ENCODE peak calls at places on chromosomes 3 and 15, in nine cellular contexts. M is WTC11, Y is foreskin fibroblast, P is bronchial epithelial cell, N is pancreas, K is IMR-90, J is SK-N-SH, C is HFFc6, W is fibroblast of mammary gland. Q is an unnamed sample.

GRCh38 chr3:21665444-21665843 is 85.6 kb downstream of the ZNF385D start:
- DNase-seq in Y (no peak), J (no peak), C (no peak), N (no peak), P (peak; percentile 50), K (no peak), W (no peak), M (peak; percentile 10), Q (no peak)

GRCh38 chr3:47012342-47013230 is 33.1 kb downstream of the NBEAL2 start:
- DNase-seq in N (no peak), W (no peak), J (no peak), K (no peak), M (no peak), P (no peak), C (no peak), Y (no peak), Q (no peak)

GRCh38 chr3:63383040-63383439 is 104.9 kb downstream of the SYNPR start:
- DNase-seq in P (no peak), N (no peak), C (no peak), J (no peak), W (no peak), K (no peak), Y (no peak), M (no peak), Q (no peak)

GRCh38 chr3:168117059-168117458 is 21.3 kb upstream of the GOLIM4 start:
- DNase-seq in P (peak; percentile 87), W (no peak), N (no peak), K (peak; percentile 62), C (no peak), M (no peak), J (no peak), Y (peak; percentile 32), Q (no peak)

GRCh38 chr3:64411101-64411500 is 185.8 kb upstream of the PRICKLE2 start:
- DNase-seq in C (no peak), P (no peak), M (no peak), Y (no peak), W (no peak), K (no peak), N (no peak), J (no peak), Q (no peak)

GRCh38 chr15:33547876-33548275 is 237.1 kb downstream of the RYR3 start:
- DNase-seq in K (peak; percentile 55), P (peak; percentile 52), Y (peak; percentile 14), C (peak; percentile 19), W (peak; percentile 51), N (no peak), M (peak; percentile 87), J (no peak), Q (no peak)

GRCh38 chr15:84734794-84735479 is 13.5 kb upstream of the ZNF592 start:
- DNase-seq in Y (no peak), K (peak; percentile 63), M (peak; percentile 78), N (peak; percentile 44), C (no peak), J (no peak), W (no peak), P (peak; percentile 80), Q (no peak)

GRCh38 chr15:77352932-77353331 is 67.0 kb downstream of the PEAK1 start:
- DNase-seq in N (no peak), M (no peak), J (no peak), W (no peak), Y (no peak), P (no peak), K (peak; percentile 14), C (no peak), Q (no peak)

GRCh38 chr3:177284383-177284881 is 87.2 kb upstream of the TBL1XR1 start:
- DNase-seq in K (peak; percentile 49), C (no peak), Y (peak; percentile 51), M (peak; percentile 67), N (no peak), J (no peak), P (peak; percentile 50), W (peak; percentile 71), Q (no peak)

GRCh38 chr3:150771600-150771999 is 8.6 kb upstream of the SIAH2 start:
- DNase-seq in C (no peak), J (peak; percentile 38), Y (no peak), K (no peak), N (no peak), W (peak; percentile 52), P (no peak), M (no peak), Q (no peak)

GRCh38 chr3:186930143-186930638 is at the start of gene ST6GAL1:
- DNase-seq in M (peak; percentile 89), J (peak; percentile 90), K (peak; percentile 37), C (no peak), W (peak; percentile 45), P (peak; percentile 33), Y (peak; percentile 55), N (no peak), Q (no peak)

GRCh38 chr15:35958021-35958420 is 412.1 kb upstream of the DPH6 start:
- DNase-seq in C (no peak), K (peak; percentile 68), J (peak; percentile 22), M (no peak), W (peak; percentile 51), P (peak; percentile 80), N (no peak), Y (no peak), Q (no peak)

GRCh38 chr3:66938338-66938963 is 59.7 kb upstream of the KBTBD8 start:
- DNase-seq in P (peak; percentile 61), Y (peak; percentile 47), C (peak; percentile 57), M (peak; percentile 39), N (peak; percentile 7), K (peak; percentile 67), J (peak; percentile 36), W (peak; percentile 62), Q (peak; percentile 39)

GRCh38 chr3:151216641-151217040 is 13.6 kb upstream of the GPR171 start:
- DNase-seq in Y (no peak), K (peak; percentile 37), W (peak; percentile 19), J (peak; percentile 13), P (no peak), C (peak; percentile 41), M (no peak), N (no peak), Q (no peak)

GRCh38 chr3:188749010-188749617 is 422.7 kb upstream of the TPRG1 start:
- DNase-seq in C (no peak), K (no peak), M (peak; percentile 60), Y (no peak), P (peak; percentile 34), J (peak; percentile 5), N (no peak), W (peak; percentile 30), Q (no peak)

GRCh38 chr3:27646891-27647290 is 75.2 kb downstream of the EOMES start:
- DNase-seq in N (no peak), M (no peak), C (no peak), P (no peak), W (no peak), K (no peak), J (no peak), Y (no peak), Q (no peak)

DNA sequence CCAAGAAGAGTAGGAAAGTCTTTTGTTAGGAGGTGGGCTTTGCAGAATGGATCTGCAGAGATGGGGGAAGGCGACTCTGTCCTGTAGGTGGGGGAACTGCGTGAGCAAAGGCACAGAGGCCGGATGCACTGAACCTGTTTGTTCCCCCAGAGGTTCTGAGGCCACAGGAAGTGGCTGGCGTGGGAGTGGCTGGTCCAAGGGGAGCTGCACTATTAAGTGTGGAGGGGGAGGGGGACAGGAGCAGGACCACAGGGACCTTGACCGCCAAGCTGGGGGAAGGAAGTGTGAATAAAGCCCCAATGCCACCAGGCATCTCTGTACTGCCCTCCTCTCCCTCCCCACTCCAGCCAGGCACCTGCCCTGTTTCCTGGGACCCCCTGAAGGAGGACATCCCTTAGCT is 51.8 kb downstream of the CYP11A1 start:
- DNase-seq in W (no peak), C (no peak), N (no peak), P (no peak), M (no peak), J (no peak), K (no peak), Y (no peak), Q (no peak)
- TF ChIP-seq CTCF in W (no peak), C (no peak), N (no peak), P (no peak), M (no peak), J (no peak), K (no peak), Y (no peak), Q (no peak)

GRCh38 chr3:48407542-48408099 is 22.3 kb downstream of the PLXNB1 start:
- DNase-seq in C (no peak), P (no peak), J (no peak), W (no peak), M (no peak), Y (no peak), K (no peak), N (no peak), Q (no peak)

GRCh38 chr3:48406443-48407431 is 23.1 kb downstream of the PLXNB1 start:
- DNase-seq in C (no peak), Y (no peak), P (no peak), M (no peak), N (peak; percentile 2), W (no peak), J (peak; percentile 9), K (no peak), Q (no peak)

GRCh38 chr3:48410205-48411040 is 19.5 kb downstream of the PLXNB1 start:
- DNase-seq in J (peak; percentile 21), Y (no peak), C (no peak), P (no peak), N (peak; percentile 2), K (no peak), W (no peak), M (peak; percentile 4), Q (no peak)

GRCh38 chr3:48409291-48410201 is 20.3 kb downstream of the PLXNB1 start:
- DNase-seq in M (peak; percentile 10), J (peak; percentile 10), Y (no peak), K (no peak), C (no peak), W (no peak), N (peak; percentile 2), P (no peak), Q (no peak)

GRCh38 chr3:48408823-48409281 is 21.0 kb downstream of the PLXNB1 start:
- DNase-seq in K (no peak), J (peak; percentile 24), C (no peak), M (peak; percentile 32), N (peak; percentile 2), P (no peak), Y (no peak), W (no peak), Q (no peak)
- TF ChIP-seq CTCF in K (no peak), J (no peak), C (peak; percentile 47), M (no peak), N (no peak), P (no peak), Y (no peak), W (no peak), Q (no peak)

DNA sequence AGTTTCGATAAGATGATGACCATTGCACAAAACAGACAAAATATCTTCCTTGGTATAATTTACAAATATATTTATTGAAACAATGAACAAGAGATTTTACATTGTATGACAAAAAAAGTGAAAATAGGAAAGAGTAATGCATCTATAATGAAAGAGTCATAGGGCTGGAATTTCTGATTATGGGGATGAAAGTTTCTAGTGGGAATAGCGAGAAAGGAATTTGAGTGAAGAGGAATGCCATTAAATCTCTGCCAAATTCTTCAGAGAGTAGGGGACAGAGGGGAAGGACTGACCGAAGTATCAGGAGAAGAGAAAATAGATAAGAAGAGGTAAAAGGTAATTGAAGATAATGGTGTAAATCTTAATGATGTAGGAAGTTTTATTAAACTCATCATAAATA is 125.4 kb downstream of the VGLL3 start:
- DNase-seq in N (no peak), W (peak; percentile 4), P (no peak), M (no peak), Y (no peak), C (peak; percentile 13), K (peak; percentile 24), J (no peak), Q (no peak)
- TF ChIP-seq CTCF in N (no peak), W (no peak), P (no peak), M (no peak), Y (no peak), C (no peak), K (no peak), J (no peak), Q (no peak)

GRCh38 chr15:43370975-43371974 is at the start of the genes TUBGCP4 and ZSCAN29:
- DNase-seq in C (peak; percentile 54), N (peak; percentile 76), W (peak; percentile 65), K (peak; percentile 62), Y (peak; percentile 59), M (peak; percentile 92), P (peak; percentile 53), J (peak; percentile 99), Q (peak; percentile 34)
- TF ChIP-seq CTCF in C (peak; percentile 60), N (peak; percentile 17), W (no peak), K (no peak), Y (peak; percentile 18), M (no peak), P (peak; percentile 66), J (peak; percentile 48), Q (peak; percentile 15)

Q was measured in AG09319.